ENCODE peak calls at places on chromosomes 4 and X, in six cellular contexts. T, F, Z, H, J and B are unnamed samples. For H3K36me3, the result is how much of the 10 kb centered on the place peaks cover.

GRCh38 chrX:12007881-12008280 is 130.4 kb upstream of the FRMPD4 start:
- DNase-seq in J (no peak), T (peak), Z (no peak), H (no peak), F (peak), B (no peak)

GRCh38 chr4:7424553-7425111 is 10.1 kb downstream of the PSAPL1 start:
- DNase-seq in J (peak), H (peak), T (no peak), Z (no peak), F (no peak), B (peak)

GRCh38 chr4:141346144-141346543 is 125.4 kb downstream of the ZNF330 start:
- DNase-seq in J (no peak), F (peak), T (peak), H (no peak), Z (no peak), B (no peak)

GRCh38 chr4:15002659-15003440 is 569 bp downstream of the CPEB2 start:
- DNase-seq in J (peak), F (peak), T (peak), Z (peak), H (peak), B (peak)

GRCh38 chr4:149223659-149224058 is 592.0 kb downstream of the IQCM start:
- DNase-seq in Z (no peak), F (no peak), H (no peak), J (no peak), T (peak), B (no peak)

GRCh38 chr4:105022811-105023667 is 123.6 kb upstream of the TET2 start:
- DNase-seq in Z (no peak), J (peak), F (peak), H (no peak), T (peak), B (no peak)

GRCh38 chr4:88230953-88231835 is 53.2 kb downstream of the PPM1K start:
- DNase-seq in H (no peak), Z (peak), T (peak), J (no peak), F (peak), B (no peak)

GRCh38 chr4:172147702-172148101 is 334.5 kb downstream of the GALNTL6 start:
- DNase-seq in J (no peak), T (no peak), F (peak), Z (no peak), H (no peak), B (no peak)

GRCh38 chrX:13360146-13360545 is 40.3 kb upstream of the ATXN3L start:
- DNase-seq in Z (peak), T (no peak), H (no peak), F (no peak), J (no peak), B (no peak)

DNA sequence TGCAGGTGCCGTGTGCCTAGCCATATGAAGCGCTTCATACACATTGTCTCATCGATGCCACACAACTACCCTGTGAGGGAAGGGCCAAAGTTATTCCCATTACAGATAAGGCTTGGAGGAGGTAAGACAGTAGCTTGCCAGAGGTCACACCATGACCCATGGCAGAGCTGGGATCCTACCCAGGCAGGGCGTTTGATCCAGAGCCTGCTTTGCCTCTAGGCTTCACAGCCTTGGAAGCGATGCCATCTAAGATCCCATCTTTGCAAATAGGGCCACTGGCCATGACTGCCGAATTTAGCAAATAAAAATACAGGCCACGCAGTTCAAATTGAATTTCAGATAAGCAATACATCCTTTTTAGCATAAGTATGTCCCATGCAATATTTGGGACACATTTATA is 358.2 kb downstream of the BCOR start:
- DNase-seq in H (no peak), T (no peak), J (no peak), Z (no peak), F (no peak), B (no peak)
- H3K36me3 ChIP-seq in H (under half), T (under half), J (under half), Z (under half), F (under half), B (under half)

GRCh38 chrX:134524181-134524580 is 64.2 kb downstream of the HPRT1 start:
- DNase-seq in F (no peak), H (no peak), J (no peak), T (no peak), Z (no peak), B (no peak)

GRCh38 chrX:134525086-134525792 is 65.3 kb downstream of the HPRT1 start:
- DNase-seq in F (no peak), Z (no peak), J (no peak), T (peak), H (no peak), B (no peak)

GRCh38 chrX:134526399-134526798 is 66.4 kb downstream of the HPRT1 start:
- DNase-seq in H (no peak), T (no peak), F (no peak), J (no peak), Z (no peak), B (no peak)

DNA sequence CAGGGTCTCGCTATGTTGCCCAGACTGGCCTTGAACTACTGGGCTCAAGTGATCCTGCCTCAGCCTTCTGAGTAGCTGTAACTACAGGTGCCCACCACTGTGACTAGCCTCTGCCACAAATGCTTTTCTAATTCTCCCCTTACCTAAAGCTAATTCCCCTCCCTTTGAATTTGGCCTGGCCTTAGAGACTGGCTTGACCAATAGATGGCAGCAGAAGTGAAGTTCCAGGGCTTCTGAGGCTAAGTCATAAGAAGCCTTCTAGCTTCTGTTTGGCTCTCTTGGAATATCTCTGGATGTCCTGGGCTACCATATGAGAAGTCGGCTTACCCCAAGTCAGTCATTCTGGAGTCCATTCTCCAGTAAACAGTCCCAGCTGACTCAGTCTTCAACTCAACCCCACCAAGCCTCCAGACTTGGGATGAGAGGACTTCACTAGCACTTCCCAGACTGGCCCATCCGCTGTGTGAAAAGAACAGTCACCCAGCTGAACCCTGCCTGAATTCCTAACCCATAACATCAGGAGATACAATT is 61.0 kb downstream of the HPRT1 start:
- DNase-seq in F (peak), Z (peak), J (peak), T (peak), H (peak), B (no peak)
- TF ChIP-seq CTCF in F (peak), Z (peak), J (peak), T (peak), H (peak), B (peak)

GRCh38 chr4:47528651-47529050 is 43.6 kb downstream of the ATP10D start:
- DNase-seq in J (no peak), H (no peak), Z (no peak), T (peak), F (peak), B (no peak)

GRCh38 chr4:47530801-47531200 is 45.7 kb downstream of the ATP10D start:
- DNase-seq in F (no peak), J (no peak), H (no peak), T (no peak), Z (no peak), B (no peak)

GRCh38 chr4:47525154-47525819 is 40.2 kb downstream of the ATP10D start:
- DNase-seq in F (peak), T (peak), Z (peak), H (no peak), J (no peak), B (no peak)

GRCh38 chr4:47531241-47531953 is 46.3 kb downstream of the ATP10D start:
- DNase-seq in F (peak), Z (peak), J (peak), T (peak), H (peak), B (peak)

GRCh38 chr4:47526281-47526680 is 41.2 kb downstream of the ATP10D start:
- DNase-seq in H (no peak), F (peak), T (peak), Z (no peak), J (no peak), B (no peak)
- H3K36me3 ChIP-seq in H (under half), F (under half), T (under half), Z (half or more), J (under half), B (half or more)

GRCh38 chrX:139206914-139207313 is 323.6 kb upstream of the F9 start:
- DNase-seq in T (no peak), H (no peak), F (no peak), J (no peak), Z (no peak), B (no peak)

GRCh38 chrX:139202742-139203410 is 327.7 kb upstream of the F9 start:
- DNase-seq in T (no peak), F (no peak), Z (no peak), J (peak), H (no peak), B (no peak)

GRCh38 chrX:139204576-139204902 is 326.0 kb upstream of the F9 start:
- DNase-seq in H (no peak), Z (no peak), J (no peak), T (no peak), F (no peak), B (no peak)

GRCh38 chrX:139203681-139204575 is 326.6 kb upstream of the F9 start:
- DNase-seq in F (no peak), H (no peak), Z (no peak), T (peak), J (peak), B (peak)

GRCh38 chrX:139204903-139205667 is 325.5 kb upstream of the F9 start:
- DNase-seq in Z (no peak), F (no peak), J (peak), H (peak), T (no peak), B (peak)
- TF ChIP-seq CTCF in Z (no peak), F (no peak), J (peak), H (no peak), T (no peak), B (no peak)

DNA sequence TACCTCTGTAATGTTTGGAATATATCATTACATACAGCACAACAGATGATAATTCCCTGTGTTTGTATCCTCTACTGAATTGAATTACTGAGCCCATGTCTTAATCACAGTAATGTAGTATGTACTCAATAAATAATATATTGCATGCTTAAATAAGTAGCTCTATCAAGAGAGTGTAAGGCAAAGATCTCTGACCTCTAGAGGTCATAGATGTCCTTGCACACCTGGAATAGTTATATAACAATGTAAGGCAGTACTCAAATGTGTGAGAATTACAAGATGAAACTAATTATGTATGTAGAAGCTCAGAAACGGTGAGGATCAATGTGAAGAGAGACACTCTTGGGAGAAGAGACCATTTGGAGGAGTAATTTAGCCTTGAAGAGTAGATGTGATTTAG is 14.3 kb upstream of the GCNA start:
- DNase-seq in H (no peak), Z (no peak), F (no peak), J (no peak), T (no peak), B (no peak)
- H3K36me3 ChIP-seq in H (under half), Z (half or more), F (under half), J (half or more), T (half or more), B (half or more)

GRCh38 chrX:2546496-2546895 is 45.7 kb upstream of the DHRSX start:
- DNase-seq in Z (no peak), H (no peak), F (no peak), J (no peak), T (no peak), B (no peak)
- TF ChIP-seq CTCF in Z (no peak), H (no peak), F (no peak), J (no peak), T (no peak), B (no peak)

GRCh38 chrX:109672239-109672638 is 47.3 kb upstream of the KCNE5 start:
- DNase-seq in H (no peak), Z (no peak), T (peak), F (no peak), J (no peak), B (no peak)

DNA sequence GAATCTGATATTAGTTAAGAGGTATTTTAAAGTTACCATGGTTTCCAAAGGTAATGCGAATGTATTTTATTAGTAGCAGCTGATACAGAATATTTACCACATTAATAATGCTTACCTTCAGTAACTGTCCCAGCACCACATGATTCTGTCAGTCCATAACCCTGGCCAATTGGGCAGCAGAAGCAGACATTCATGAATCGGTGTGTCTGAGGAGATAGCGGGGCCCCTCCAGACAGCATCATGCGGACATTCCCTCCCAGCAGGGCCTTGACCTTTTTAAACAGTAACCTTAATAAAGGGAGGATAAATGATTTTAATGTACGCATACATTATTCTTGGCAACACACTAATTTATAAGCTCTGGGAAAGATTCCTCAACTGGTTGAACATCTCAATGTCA is 43.0 kb upstream of the KCNE5 start:
- DNase-seq in H (no peak), F (no peak), T (no peak), Z (no peak), J (no peak), B (no peak)
- H3K36me3 ChIP-seq in H (under half), F (under half), T (under half), Z (half or more), J (under half), B (under half)